ENCODE peak calls at places on chromosome 2, in six cellular contexts. P is HCT116, B is uterus, N is heart left ventricle, O is A549, C is tibial nerve. U is an unnamed sample.

GRCh38 chr2:15359716-15360531 is 201.2 kb downstream of the NBAS start:
- DNase-seq in P (no peak), B (no peak), N (no peak), O (peak; percentile 55), C (no peak), U (peak; percentile 8)

GRCh38 chr2:209946539-209946938 is 55.9 kb upstream of the RPE start:
- DNase-seq in P (no peak), B (no peak), N (no peak), O (no peak), C (no peak), U (no peak)

GRCh38 chr2:195319112-195319460 is 337.9 kb upstream of the SLC39A10 start:
- DNase-seq in P (no peak), B (no peak), N (no peak), O (peak; percentile 74), C (no peak), U (peak; percentile 6)

GRCh38 chr2:262117-262516 is 1.7 kb downstream of the SH3YL1 start:
- DNase-seq in P (no peak), B (no peak), N (no peak), O (no peak), C (no peak), U (no peak)

GRCh38 chr2:57692395-57692794 is 354.2 kb upstream of the VRK2 start:
- DNase-seq in P (no peak), B (no peak), N (no peak), O (no peak), C (no peak), U (no peak)

GRCh38 chr2:17043173-17043572 is 377.5 kb upstream of the CYRIA start:
- DNase-seq in P (no peak), B (no peak), N (no peak), O (no peak), C (no peak), U (no peak)

GRCh38 chr2:98692090-98692991 is 38.6 kb downstream of the MGAT4A start:
- DNase-seq in P (no peak), B (no peak), N (no peak), O (no peak), C (no peak), U (no peak)

GRCh38 chr2:64214281-64215115 is 70.3 kb upstream of the PELI1 start:
- DNase-seq in P (no peak), B (no peak), N (no peak), O (no peak), C (no peak), U (no peak)

DNA sequence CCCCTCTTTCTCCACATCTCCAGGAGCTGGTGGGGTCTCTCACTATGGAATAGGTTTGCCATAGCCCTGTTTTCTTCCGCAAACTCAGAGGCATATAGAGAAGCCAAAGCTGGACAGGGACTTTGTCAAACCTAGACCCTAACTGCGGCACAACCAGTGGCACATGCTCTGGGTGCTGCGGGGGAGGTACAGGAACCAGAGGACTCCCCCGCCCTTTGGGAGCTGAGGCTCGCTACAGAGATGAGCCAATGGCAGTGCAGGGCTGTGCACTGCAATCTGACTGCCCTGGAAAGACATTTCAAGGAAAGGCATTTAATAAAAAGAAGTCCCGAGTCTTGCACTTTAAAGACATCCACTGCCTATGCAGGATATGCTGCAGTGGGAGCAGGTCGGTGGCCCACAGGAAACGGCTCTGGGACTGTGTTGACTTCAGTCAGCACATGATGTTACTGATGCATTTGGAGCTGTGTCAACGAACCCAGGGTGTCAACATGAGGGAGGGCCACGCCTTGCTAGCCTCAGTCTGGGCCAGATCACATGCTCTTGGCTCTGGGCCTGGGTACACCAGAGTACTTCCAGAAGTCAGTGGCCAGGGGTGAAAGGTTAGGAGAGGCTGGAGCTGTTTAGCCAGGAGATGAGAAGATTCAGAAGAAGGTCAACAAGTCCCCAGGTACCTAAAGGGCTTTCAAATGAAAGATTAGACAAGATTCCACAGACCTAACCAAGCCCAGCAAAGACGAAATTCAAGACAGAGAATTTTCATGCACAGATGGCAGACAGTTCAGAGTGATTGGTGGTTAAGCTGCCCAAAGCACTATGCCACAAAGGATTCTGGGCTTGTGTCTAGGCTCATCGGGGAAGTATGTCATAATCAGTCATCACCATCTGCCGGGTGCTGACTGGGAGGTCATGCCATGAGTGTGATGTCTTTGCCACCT is 8.2 kb downstream of the SLC35F6 start:
- DNase-seq in P (no peak), B (peak; percentile 89), N (peak; percentile 92), O (peak; percentile 77), C (peak; percentile 100), U (no peak)
- TF ChIP-seq POLR2A in P (no peak), B (peak; percentile 53), N (peak; percentile 50), O (no peak), C (peak; percentile 59), U (no peak)

GRCh38 chr2:48512071-48512470 is 17.9 kb upstream of the STON1 start:
- DNase-seq in P (no peak), B (no peak), N (no peak), O (no peak), C (no peak), U (no peak)

GRCh38 chr2:48510329-48510728 is 19.6 kb upstream of the STON1 start:
- DNase-seq in P (no peak), B (no peak), N (no peak), O (no peak), C (no peak), U (no peak)

GRCh38 chr2:48512586-48512985 is 17.4 kb upstream of the STON1 start:
- DNase-seq in P (no peak), B (no peak), N (no peak), O (no peak), C (no peak), U (no peak)

GRCh38 chr2:48504647-48505327 is 25.2 kb upstream of the STON1 start:
- DNase-seq in P (no peak), B (no peak), N (no peak), O (peak; percentile 21), C (no peak), U (no peak)

DNA sequence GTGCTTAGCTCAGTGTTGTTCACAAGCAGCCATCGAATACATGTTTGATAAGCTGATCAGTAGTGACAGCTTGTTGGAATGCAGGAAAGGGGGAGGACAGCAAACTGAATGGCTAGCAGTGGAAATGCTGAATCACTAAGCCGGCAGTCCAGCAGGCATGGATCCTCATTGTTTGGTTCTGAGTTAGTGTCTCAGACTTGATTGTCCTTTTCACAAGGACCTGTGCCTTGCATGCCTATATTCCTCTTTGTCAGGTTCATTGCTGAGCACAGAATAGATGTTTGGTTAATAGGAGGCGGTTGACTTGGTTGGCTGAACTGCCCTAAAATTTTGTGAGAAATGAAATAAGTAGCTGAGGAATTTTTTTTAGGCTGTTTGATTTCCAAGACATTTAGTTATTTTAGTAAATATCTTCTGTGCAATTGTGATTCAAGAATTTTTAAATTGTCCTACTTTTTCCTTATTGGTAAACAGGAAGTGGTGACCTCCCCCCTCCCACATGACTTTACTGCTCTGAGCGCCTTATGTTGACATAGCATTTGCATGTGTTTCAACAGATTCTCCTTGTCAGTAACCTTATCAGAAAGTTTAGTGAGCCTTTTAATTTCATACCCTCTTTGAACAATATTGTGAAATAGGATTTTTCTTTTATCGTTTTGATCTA is 21.4 kb upstream of the STON1 start:
- DNase-seq in P (no peak), B (no peak), N (no peak), O (no peak), C (no peak), U (no peak)
- TF ChIP-seq POLR2A in P (no peak), B (no peak), N (no peak), O (no peak), C (no peak), U (no peak)

GRCh38 chr2:26640331-26640745 is 828 bp downstream of the CIB4 start:
- DNase-seq in P (peak; percentile 13), B (no peak), N (peak; percentile 12), O (no peak), C (peak; percentile 8), U (peak; percentile 88)
- TF ChIP-seq POLR2A in P (no peak), B (no peak), N (no peak), O (no peak), C (no peak), U (no peak)

GRCh38 chr2:1742680-1743395 is 1.5 kb downstream of the PXDN start:
- DNase-seq in P (no peak), B (peak; percentile 88), N (peak; percentile 84), O (peak; percentile 58), C (peak; percentile 82), U (no peak)

GRCh38 chr2:1745171-1746023 is 1.1 kb upstream of the PXDN start:
- DNase-seq in P (no peak), B (no peak), N (no peak), O (no peak), C (no peak), U (no peak)

GRCh38 chr2:1743396-1744150 is 742 bp downstream of the PXDN start:
- DNase-seq in P (no peak), B (peak; percentile 54), N (peak; percentile 67), O (no peak), C (no peak), U (no peak)

GRCh38 chr2:1744151-1744445 is 217 bp downstream of the PXDN start:
- DNase-seq in P (no peak), B (no peak), N (no peak), O (peak; percentile 31), C (no peak), U (no peak)

DNA sequence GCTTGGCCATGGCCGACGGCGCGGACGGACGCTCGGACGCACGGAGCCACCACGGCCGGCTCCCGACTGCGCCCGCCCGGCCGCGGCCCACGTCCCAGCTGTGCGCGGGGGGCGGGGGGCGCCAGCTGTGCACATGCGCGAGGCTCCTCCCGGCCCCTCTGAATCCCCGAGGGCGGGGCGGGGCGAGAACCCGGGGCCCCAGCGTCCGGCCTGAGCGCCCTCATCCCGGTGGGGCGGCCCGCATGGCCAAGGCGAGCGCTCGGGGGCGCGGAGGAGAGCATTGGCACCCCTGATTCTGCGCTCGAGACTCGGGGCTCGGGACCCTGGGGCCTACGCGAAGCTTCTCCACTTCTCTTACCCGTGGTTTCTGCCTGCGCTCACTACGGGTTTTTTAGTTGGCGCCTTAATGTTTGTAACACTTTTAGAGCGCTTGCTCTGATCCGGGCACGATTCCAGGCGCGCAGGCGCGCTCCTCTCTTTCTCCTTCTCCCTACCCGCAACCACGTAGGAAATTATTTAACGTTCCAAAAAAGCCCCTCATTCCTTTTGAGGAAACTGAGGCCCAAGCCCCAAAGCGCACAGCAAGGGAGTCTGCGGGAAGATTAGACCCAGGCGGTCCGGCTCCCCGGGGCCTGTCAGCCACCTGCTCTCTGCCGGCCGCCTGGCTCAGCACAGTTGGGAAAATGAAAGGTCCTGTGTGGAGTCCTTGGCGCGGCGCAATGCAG is at the start of gene PXDN:
- DNase-seq in P (no peak), B (peak; percentile 70), N (peak; percentile 83), O (no peak), C (peak; percentile 35), U (no peak)
- TF ChIP-seq POLR2A in P (no peak), B (peak; percentile 41), N (peak; percentile 72), O (no peak), C (peak; percentile 58), U (no peak)

GRCh38 chr2:85002534-85002933 is 31.6 kb downstream of the KCMF1 start:
- DNase-seq in P (no peak), B (no peak), N (no peak), O (no peak), C (no peak), U (no peak)

GRCh38 chr2:84996909-84997308 is 25.9 kb downstream of the KCMF1 start:
- DNase-seq in P (no peak), B (no peak), N (no peak), O (no peak), C (no peak), U (no peak)

GRCh38 chr2:85001595-85001994 is 30.6 kb downstream of the KCMF1 start:
- DNase-seq in P (no peak), B (no peak), N (no peak), O (no peak), C (no peak), U (no peak)

GRCh38 chr2:84995826-84996225 is 24.9 kb downstream of the KCMF1 start:
- DNase-seq in P (no peak), B (no peak), N (no peak), O (no peak), C (no peak), U (no peak)

GRCh38 chr2:84999467-85000064 is 28.6 kb downstream of the KCMF1 start:
- DNase-seq in P (no peak), B (no peak), N (no peak), O (no peak), C (no peak), U (no peak)
- TF ChIP-seq POLR2A in P (no peak), B (no peak), N (no peak), O (no peak), C (no peak), U (no peak)